ENCODE peak calls at places on chromosomes 6 and 20, in four cellular contexts. F, N, T and C are unnamed samples. For H3K36me3, the result is how much of the 10 kb centered on the place peaks cover.

GRCh38 chr6:125798734-125799510 is 8.2 kb downstream of the NCOA7 start:
- DNase-seq in F (no peak), N (no peak), T (no peak), C (no peak)

GRCh38 chr20:25237610-25238318 is 10.1 kb upstream of the PYGB start:
- DNase-seq in F (no peak), N (peak), T (no peak), C (peak)

GRCh38 chr6:95233879-95234278 is 343.5 kb upstream of the MANEA start:
- DNase-seq in F (no peak), N (no peak), T (no peak), C (no peak)

GRCh38 chr20:7859371-7859802 is 80.9 kb downstream of the HAO1 start:
- DNase-seq in F (no peak), N (peak), T (no peak), C (no peak)

GRCh38 chr20:44123251-44123650 is 63.7 kb downstream of the JPH2 start:
- DNase-seq in F (no peak), N (no peak), T (no peak), C (no peak)

GRCh38 chr6:106411034-106411433 is 50.5 kb downstream of the CRYBG1 start:
- DNase-seq in F (no peak), N (no peak), T (no peak), C (no peak)

GRCh38 chr6:144033816-144034540 is 25.9 kb upstream of the PLAGL1 start:
- DNase-seq in F (no peak), N (peak), T (no peak), C (no peak)

GRCh38 chr6:393391-394221 is 2.1 kb downstream of the IRF4 start:
- DNase-seq in F (no peak), N (no peak), T (no peak), C (no peak)

GRCh38 chr20:58016779-58017178 is 211.7 kb downstream of the ANKRD60 start:
- DNase-seq in F (no peak), N (no peak), T (no peak), C (no peak)

GRCh38 chr6:24699521-24700359 is 19.2 kb downstream of the C6orf62 start:
- DNase-seq in F (no peak), N (no peak), T (no peak), C (no peak)

DNA sequence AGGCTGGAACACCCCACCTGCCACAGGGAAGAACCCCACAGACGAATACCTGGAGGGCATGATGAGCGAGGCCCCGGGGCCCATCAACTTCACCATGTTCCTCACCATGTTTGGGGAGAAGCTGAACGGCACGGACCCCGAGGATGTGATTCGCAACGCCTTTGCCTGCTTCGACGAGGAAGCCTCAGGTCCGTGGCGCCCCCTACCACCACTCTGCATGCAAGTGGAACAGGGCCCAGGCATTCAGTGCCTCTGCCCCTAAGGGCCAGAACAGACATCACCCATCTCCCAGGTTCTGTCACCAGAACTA is 6.6 kb downstream of the MYL9 start:
- DNase-seq in F (peak), N (no peak), T (no peak), C (no peak)
- H3K36me3 ChIP-seq in F (under half), N (under half), T (under half), C (under half)

GRCh38 chr20:32359633-32360332 is 1.7 kb downstream of the ASXL1 start:
- DNase-seq in F (no peak), N (no peak), T (no peak), C (no peak)

GRCh38 chr20:32358632-32358882 is 426 bp downstream of the ASXL1 start:
- DNase-seq in F (no peak), N (no peak), T (no peak), C (no peak)

GRCh38 chr20:32360333-32360634 is 2.2 kb downstream of the ASXL1 start:
- DNase-seq in F (no peak), N (no peak), T (no peak), C (no peak)

GRCh38 chr20:32357869-32358631 is at the start of gene ASXL1:
- DNase-seq in F (peak), N (peak), T (peak), C (peak)

DNA sequence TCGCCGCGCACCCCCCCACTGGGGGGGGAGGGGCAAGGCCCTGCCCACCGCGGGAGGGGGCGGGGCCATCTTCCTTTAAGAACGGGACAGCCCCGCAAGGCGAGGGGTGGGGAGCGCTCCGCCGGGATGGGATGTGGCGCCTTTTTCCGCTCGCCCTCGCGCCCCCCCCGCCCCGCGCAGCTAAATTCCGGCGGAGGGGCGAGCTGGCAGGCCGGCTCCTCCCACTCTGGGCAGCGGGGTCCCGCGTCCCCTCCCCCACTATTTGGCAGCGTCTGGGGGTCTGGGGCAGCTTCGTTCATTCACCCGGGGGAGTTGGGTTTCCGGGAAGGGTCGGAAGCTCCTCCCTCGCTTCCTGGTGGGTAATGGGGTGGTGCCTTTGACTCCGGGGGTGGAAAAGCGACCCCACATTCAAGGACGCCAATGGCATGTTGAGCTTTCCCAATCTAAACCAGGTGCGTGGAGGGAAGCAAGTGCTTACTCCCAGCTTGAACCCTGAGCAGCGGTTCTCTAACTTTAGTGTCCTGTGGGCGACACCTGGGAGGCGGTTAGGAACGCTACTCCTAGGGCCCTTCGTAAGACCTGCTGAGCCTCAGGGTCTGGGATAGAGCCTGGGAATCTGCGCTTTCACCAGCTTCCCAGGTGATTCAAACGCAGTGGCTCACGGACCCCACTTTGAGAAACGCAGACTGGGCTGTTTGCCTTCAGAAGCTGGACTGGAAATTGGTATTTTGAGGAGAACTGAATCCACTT is 927 bp downstream of the ASXL1 start:
- DNase-seq in F (peak), N (peak), T (peak), C (peak)
- TF ChIP-seq POLR2A in F (no peak), N (peak), T (no peak), C (peak)

GRCh38 chr6:98020222-98020621 is 737.2 kb upstream of the MMS22L start:
- DNase-seq in F (no peak), N (no peak), T (no peak), C (no peak)

GRCh38 chr6:98027898-98028297 is 744.9 kb upstream of the MMS22L start:
- DNase-seq in F (no peak), N (no peak), T (no peak), C (no peak)

GRCh38 chr6:98024359-98024758 is 741.3 kb upstream of the MMS22L start:
- DNase-seq in F (no peak), N (no peak), T (no peak), C (no peak)
- TF ChIP-seq EP300 in F (no peak), N (no peak), T (no peak), C (no peak)

GRCh38 chr6:13045676-13046075 is 282.7 kb downstream of the TBC1D7 start:
- DNase-seq in F (no peak), N (no peak), T (no peak), C (no peak)

GRCh38 chr6:13044390-13044789 is 283.9 kb downstream of the TBC1D7 start:
- DNase-seq in F (no peak), N (peak), T (no peak), C (no peak)

GRCh38 chr6:13046084-13046483 is 282.3 kb downstream of the TBC1D7 start:
- DNase-seq in F (no peak), N (peak), T (no peak), C (no peak)

GRCh38 chr6:13048113-13048512 is 280.2 kb downstream of the TBC1D7 start:
- DNase-seq in F (no peak), N (no peak), T (no peak), C (no peak)

DNA sequence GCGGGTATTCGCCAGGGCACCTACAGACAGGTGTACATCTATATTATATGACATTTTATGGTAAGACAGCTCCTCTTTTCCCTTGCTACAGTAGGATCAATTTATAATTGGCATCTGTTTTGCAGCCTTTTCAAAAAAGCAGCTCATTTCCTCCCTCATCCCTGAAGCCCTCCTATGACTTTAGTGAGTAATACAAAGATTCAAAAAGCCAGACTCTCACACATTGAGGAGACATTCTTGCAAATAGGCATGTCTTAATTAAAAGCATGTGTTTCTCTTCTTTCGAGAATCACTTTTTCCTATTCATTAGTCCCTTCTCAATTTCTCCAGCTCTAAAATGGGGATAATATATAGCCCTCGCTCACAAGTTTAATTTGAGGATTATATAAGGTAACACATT is 283.4 kb downstream of the TBC1D7 start:
- DNase-seq in F (no peak), N (no peak), T (no peak), C (no peak)
- H3K36me3 ChIP-seq in F (under half), N (under half), T (under half), C (under half)

GRCh38 chr6:133241901-133242760 is 974 bp downstream of the EYA4 start:
- DNase-seq in F (no peak), N (no peak), T (no peak), C (no peak)

GRCh38 chr6:133243723-133244122 is 2.6 kb downstream of the EYA4 start:
- DNase-seq in F (no peak), N (no peak), T (no peak), C (no peak)

GRCh38 chr6:133240511-133241087 is 558 bp upstream of the EYA4 start:
- DNase-seq in F (no peak), N (no peak), T (no peak), C (no peak)

GRCh38 chr6:133242761-133243590 is 1.8 kb downstream of the EYA4 start:
- DNase-seq in F (no peak), N (no peak), T (no peak), C (no peak)

GRCh38 chr6:133241088-133241900 is at the start of gene EYA4:
- DNase-seq in F (no peak), N (no peak), T (no peak), C (no peak)
- TF ChIP-seq POLR2A in F (no peak), N (no peak), T (no peak), C (no peak)

GRCh38 chr6:43763133-43763797 is 6.7 kb upstream of the VEGFA start:
- DNase-seq in F (no peak), N (no peak), T (no peak), C (no peak)

GRCh38 chr6:43762410-43762768 is 7.6 kb upstream of the VEGFA start:
- DNase-seq in F (no peak), N (no peak), T (no peak), C (no peak)

GRCh38 chr6:43759926-43760798 is 9.8 kb upstream of the VEGFA start:
- DNase-seq in F (no peak), N (no peak), T (no peak), C (no peak)

GRCh38 chr6:43760799-43761168 is 9.2 kb upstream of the VEGFA start:
- DNase-seq in F (no peak), N (no peak), T (no peak), C (no peak)

GRCh38 chr6:43761666-43762409 is 8.2 kb upstream of the VEGFA start:
- DNase-seq in F (no peak), N (no peak), T (no peak), C (no peak)
- TF ChIP-seq EP300 in F (no peak), N (no peak), T (no peak), C (no peak)

DNA sequence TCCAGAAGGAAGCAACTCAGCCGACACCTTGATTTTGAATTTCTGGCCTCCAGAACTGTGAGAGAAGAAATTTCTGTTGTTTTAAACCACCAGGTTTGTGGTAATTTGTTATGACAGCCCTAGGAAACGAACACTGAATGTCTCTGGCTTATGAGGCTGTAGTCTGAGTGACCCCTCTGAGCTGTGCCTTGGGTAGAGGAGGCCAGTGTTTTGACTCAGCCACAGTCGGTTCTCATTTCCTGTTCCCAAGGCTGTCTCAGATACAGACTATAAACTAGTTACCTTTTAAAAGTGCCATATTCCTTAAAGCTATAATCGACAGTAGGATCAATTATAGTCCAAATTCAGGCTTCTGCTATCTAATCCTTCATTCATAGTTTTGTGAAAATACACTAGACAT is 391.2 kb upstream of the MAP3K7 start:
- DNase-seq in F (no peak), N (no peak), T (no peak), C (no peak)
- H3K36me3 ChIP-seq in F (under half), N (under half), T (under half), C (under half)

GRCh38 chr6:89079611-89080213 is 839 bp upstream of the PNRC1 start:
- DNase-seq in F (peak), N (no peak), T (peak), C (peak)
- TF ChIP-seq POLR2A in F (peak), N (no peak), T (no peak), C (peak)

DNA sequence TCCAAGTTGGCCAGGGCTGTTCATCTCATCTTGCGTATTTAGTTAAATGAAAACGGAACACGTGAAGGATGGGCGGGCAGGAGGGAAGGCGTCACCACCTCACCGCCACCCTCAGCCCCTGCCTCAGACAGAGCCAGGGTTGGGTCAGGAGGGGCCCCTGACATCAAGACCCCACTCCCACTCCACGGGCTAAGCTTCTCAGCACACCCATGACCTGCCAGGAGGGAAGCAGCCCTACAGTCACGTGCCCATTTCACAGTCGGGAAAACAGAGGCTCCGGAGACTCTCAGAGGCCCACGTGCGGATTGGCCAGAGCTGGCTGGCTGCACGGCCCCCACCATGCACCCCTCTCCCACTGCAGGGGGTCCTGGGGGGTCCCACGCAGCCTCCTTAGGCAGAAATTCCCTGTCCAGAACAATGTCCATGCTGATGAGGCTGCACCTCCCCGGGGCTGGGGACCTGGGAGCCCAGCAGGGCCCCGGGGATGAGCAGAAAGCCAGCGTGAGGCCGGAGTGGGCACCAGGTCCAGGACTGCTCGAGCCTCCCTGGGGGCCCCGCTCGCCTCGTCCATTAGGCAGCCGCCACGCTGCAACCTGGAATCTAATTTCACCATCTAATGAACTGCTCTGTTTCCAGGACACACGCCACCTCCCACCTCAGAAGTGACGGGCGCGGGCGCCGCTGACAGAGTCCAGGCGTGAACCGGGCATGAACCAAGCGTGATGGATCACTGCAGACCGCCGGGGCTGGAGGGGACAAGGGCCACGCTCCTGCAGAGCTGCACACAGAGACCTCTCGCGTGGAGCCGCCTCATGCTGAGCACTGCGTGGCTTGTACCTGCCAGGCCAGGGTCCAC is 15.8 kb downstream of the KCNQ2 start:
- DNase-seq in F (no peak), N (no peak), T (no peak), C (no peak)
- TF ChIP-seq EP300 in F (no peak), N (no peak), T (no peak), C (no peak)